ENCODE peak calls at places on chromosomes 5 and 9, in ten cellular contexts. P, T, A, X, B, L, W, H, S and U are unnamed samples.
A peak's percentile ranks its signal among the peaks of the same experiment; 100 is the strongest.

GRCh38 chr5:38404236-38404635 is 145.9 kb downstream of the EGFLAM start:
- DNase-seq in P (no peak), T (no peak), A (no peak), X (no peak), B (no peak), L (no peak), W (no peak), H (no peak), S (no peak), U (no peak)

GRCh38 chr5:165565921-165566320 is 2060.5 kb downstream of the MAT2B start:
- DNase-seq in P (no peak), T (no peak), A (no peak), X (no peak), B (no peak), L (no peak), W (no peak), H (no peak), S (no peak), U (no peak)

GRCh38 chr5:78060421-78060820 is 234.1 kb downstream of the AP3B1 start:
- DNase-seq in P (no peak), T (no peak), A (no peak), X (no peak), B (peak; percentile 81), L (no peak), W (no peak), H (no peak), S (no peak), U (no peak)

GRCh38 chr5:58348996-58349728 is 110.7 kb downstream of the PLK2 start:
- DNase-seq in P (peak; percentile 33), T (no peak), A (no peak), X (no peak), B (no peak), L (no peak), W (no peak), H (no peak), S (no peak), U (no peak)

GRCh38 chr9:2016411-2017208 is 1.5 kb downstream of the SMARCA2 start:
- DNase-seq in P (peak; percentile 90), T (peak; percentile 61), A (peak; percentile 57), X (peak; percentile 51), B (peak; percentile 81), L (peak; percentile 73), W (peak; percentile 55), H (peak; percentile 25), S (peak; percentile 83), U (peak; percentile 88)

GRCh38 chr5:68290260-68290674 is 74.7 kb downstream of the PIK3R1 start:
- DNase-seq in P (peak; percentile 27), T (no peak), A (no peak), X (no peak), B (peak; percentile 52), L (no peak), W (no peak), H (no peak), S (no peak), U (no peak)

GRCh38 chr9:127570533-127571111 is 41.5 kb upstream of the STXBP1 start:
- DNase-seq in P (no peak), T (no peak), A (no peak), X (no peak), B (no peak), L (no peak), W (no peak), H (no peak), S (no peak), U (no peak)

GRCh38 chr9:90127923-90128322 is 514.7 kb downstream of the DIRAS2 start:
- DNase-seq in P (no peak), T (no peak), A (no peak), X (no peak), B (no peak), L (peak; percentile 68), W (no peak), H (no peak), S (no peak), U (no peak)

GRCh38 chr9:131889437-131890244 is 149.8 kb upstream of the RAPGEF1 start:
- DNase-seq in P (no peak), T (peak; percentile 44), A (no peak), X (no peak), B (no peak), L (no peak), W (no peak), H (no peak), S (no peak), U (no peak)

GRCh38 chr5:81838307-81838906 is 87.5 kb upstream of the SSBP2 start:
- DNase-seq in P (peak; percentile 57), T (peak; percentile 52), A (no peak), X (no peak), B (peak; percentile 71), L (no peak), W (no peak), H (no peak), S (no peak), U (no peak)

GRCh38 chr5:80192507-80193241 is 63.2 kb downstream of the SERINC5 start:
- DNase-seq in P (no peak), T (no peak), A (no peak), X (no peak), B (peak; percentile 47), L (peak; percentile 18), W (no peak), H (no peak), S (peak; percentile 31), U (no peak)

GRCh38 chr5:39132792-39133191 is 58.6 kb upstream of the RICTOR start:
- DNase-seq in P (no peak), T (no peak), A (no peak), X (no peak), B (no peak), L (no peak), W (no peak), H (no peak), S (no peak), U (no peak)

GRCh38 chr5:84688566-84688965 is 303.9 kb upstream of the EDIL3 start:
- DNase-seq in P (peak; percentile 64), T (no peak), A (no peak), X (no peak), B (peak; percentile 96), L (no peak), W (no peak), H (no peak), S (no peak), U (no peak)

GRCh38 chr5:133287500-133287899 is 235.7 kb downstream of the HSPA4 start:
- DNase-seq in P (peak; percentile 58), T (peak; percentile 64), A (peak; percentile 28), X (peak; percentile 43), B (peak; percentile 43), L (peak; percentile 74), W (peak; percentile 8), H (no peak), S (peak; percentile 62), U (no peak)

GRCh38 chr5:96207420-96207819 is 225.6 kb downstream of the PCSK1 start:
- DNase-seq in P (peak; percentile 23), T (no peak), A (no peak), X (no peak), B (peak; percentile 34), L (no peak), W (no peak), H (no peak), S (no peak), U (no peak)

GRCh38 chr5:80937591-80937990 is 22.6 kb upstream of the RASGRF2 start:
- DNase-seq in P (no peak), T (no peak), A (no peak), X (no peak), B (no peak), L (no peak), W (no peak), H (no peak), S (no peak), U (no peak)

GRCh38 chr5:123176224-123176937 is 87.3 kb downstream of the PRDM6 start:
- DNase-seq in P (peak; percentile 12), T (no peak), A (no peak), X (no peak), B (peak; percentile 44), L (no peak), W (no peak), H (no peak), S (no peak), U (no peak)

GRCh38 chr9:16784002-16784401 is 86.5 kb downstream of the BNC2 start:
- DNase-seq in P (no peak), T (no peak), A (no peak), X (no peak), B (no peak), L (no peak), W (no peak), H (no peak), S (no peak), U (no peak)

GRCh38 chr5:107853031-107853430 is 182.3 kb upstream of the EFNA5 start:
- DNase-seq in P (no peak), T (no peak), A (no peak), X (no peak), B (no peak), L (no peak), W (no peak), H (no peak), S (no peak), U (no peak)

GRCh38 chr9:93119953-93120845 is 13.9 kb downstream of the NINJ1 start:
- DNase-seq in P (peak; percentile 90), T (no peak), A (no peak), X (no peak), B (peak; percentile 97), L (peak; percentile 93), W (no peak), H (no peak), S (peak; percentile 96), U (peak; percentile 94)

GRCh38 chr5:142433526-142434321 is 108.9 kb upstream of the SPRY4 start:
- DNase-seq in P (no peak), T (no peak), A (no peak), X (no peak), B (peak; percentile 57), L (no peak), W (no peak), H (no peak), S (no peak), U (no peak)

GRCh38 chr9:33287087-33287490 is 3.2 kb upstream of the NFX1 start:
- DNase-seq in P (peak; percentile 72), T (peak; percentile 36), A (peak; percentile 36), X (peak; percentile 42), B (peak; percentile 76), L (peak; percentile 58), W (peak; percentile 16), H (peak; percentile 9), S (no peak), U (no peak)

GRCh38 chr5:165161204-165161603 is 1655.8 kb downstream of the MAT2B start:
- DNase-seq in P (no peak), T (peak; percentile 16), A (no peak), X (no peak), B (no peak), L (no peak), W (no peak), H (no peak), S (no peak), U (no peak)